ENCODE peak calls at places on chromosome 1, in eight cellular contexts. One of them, this sample, is unnamed.

GRCh38 chr1:90012305-90012704 is 17.4 kb downstream of the ZNF326 start:
- DNase-seq in cardiac fibroblast: peak; percentile 9
- DNase-seq in T-cell: no peak
- DNase-seq in CD8-positive, alpha-beta T cell: no peak
- DNase-seq in ACHN: no peak
- DNase-seq in NCI-H345: no peak
- DNase-seq in fibroblast of the conjunctiva: no peak
- DNase-seq in neural progenitor cell: no peak
- DNase-seq in this sample: no peak

GRCh38 chr1:203202431-203203245 is 16.1 kb upstream of the CHI3L1 start:
- DNase-seq in cardiac fibroblast: peak; percentile 88
- DNase-seq in T-cell: no peak
- DNase-seq in CD8-positive, alpha-beta T cell: no peak
- DNase-seq in ACHN: no peak
- DNase-seq in NCI-H345: no peak
- DNase-seq in fibroblast of the conjunctiva: peak; percentile 47
- DNase-seq in neural progenitor cell: no peak
- DNase-seq in this sample: no peak

GRCh38 chr1:117657031-117657430 is 51.2 kb downstream of the TENT5C start:
- DNase-seq in cardiac fibroblast: peak; percentile 46
- DNase-seq in T-cell: no peak
- DNase-seq in CD8-positive, alpha-beta T cell: no peak
- DNase-seq in ACHN: peak; percentile 44
- DNase-seq in NCI-H345: no peak
- DNase-seq in fibroblast of the conjunctiva: peak; percentile 55
- DNase-seq in neural progenitor cell: no peak
- DNase-seq in this sample: no peak

GRCh38 chr1:63148825-63149645 is 173.3 kb upstream of the FOXD3 start:
- DNase-seq in cardiac fibroblast: peak; percentile 68
- DNase-seq in T-cell: no peak
- DNase-seq in CD8-positive, alpha-beta T cell: no peak
- DNase-seq in ACHN: peak; percentile 47
- DNase-seq in NCI-H345: peak; percentile 27
- DNase-seq in fibroblast of the conjunctiva: peak; percentile 23
- DNase-seq in neural progenitor cell: peak; percentile 72
- DNase-seq in this sample: peak; percentile 57

GRCh38 chr1:165633624-165634023 is 2.6 kb downstream of the MGST3 start:
- DNase-seq in cardiac fibroblast: peak; percentile 44
- DNase-seq in T-cell: no peak
- DNase-seq in CD8-positive, alpha-beta T cell: no peak
- DNase-seq in ACHN: peak; percentile 60
- DNase-seq in NCI-H345: no peak
- DNase-seq in fibroblast of the conjunctiva: no peak
- DNase-seq in neural progenitor cell: no peak
- DNase-seq in this sample: no peak

GRCh38 chr1:10637400-10637799 is 159.0 kb downstream of the CASZ1 start:
- DNase-seq in cardiac fibroblast: no peak
- DNase-seq in T-cell: no peak
- DNase-seq in CD8-positive, alpha-beta T cell: no peak
- DNase-seq in ACHN: no peak
- DNase-seq in NCI-H345: no peak
- DNase-seq in fibroblast of the conjunctiva: no peak
- DNase-seq in neural progenitor cell: no peak
- DNase-seq in this sample: no peak

GRCh38 chr1:111904478-111905218 is 84.8 kb downstream of the KCND3 start:
- DNase-seq in cardiac fibroblast: no peak
- DNase-seq in T-cell: no peak
- DNase-seq in CD8-positive, alpha-beta T cell: no peak
- DNase-seq in ACHN: no peak
- DNase-seq in NCI-H345: peak; percentile 89
- DNase-seq in fibroblast of the conjunctiva: no peak
- DNase-seq in neural progenitor cell: peak; percentile 85
- DNase-seq in this sample: peak; percentile 9

GRCh38 chr1:59678065-59678808 is 136.5 kb upstream of the HOOK1 start:
- DNase-seq in cardiac fibroblast: no peak
- DNase-seq in T-cell: no peak
- DNase-seq in CD8-positive, alpha-beta T cell: no peak
- DNase-seq in ACHN: no peak
- DNase-seq in NCI-H345: no peak
- DNase-seq in fibroblast of the conjunctiva: no peak
- DNase-seq in neural progenitor cell: peak; percentile 75
- DNase-seq in this sample: no peak

This sample was measured in iPS DF 6.9.